ENCODE peak calls at places on chromosome 13, in four cellular contexts. X is transverse colon, I is tibial nerve, U is esophagus squamous epithelium. V is an unnamed sample.

GRCh38 chr13:102011539-102011938 is 390.3 kb downstream of the FGF14 start:
- DNase-seq in X (no peak), I (no peak), U (no peak), V (no peak)

GRCh38 chr13:106762711-106763110 is 194.8 kb upstream of the ARGLU1 start:
- DNase-seq in X (no peak), U (no peak), I (no peak), V (no peak)

GRCh38 chr13:27965343-27965739 is 3.8 kb downstream of the CDX2 start:
- DNase-seq in I (no peak), X (no peak), U (no peak), V (no peak)

GRCh38 chr13:99468971-99469545 is 32.2 kb upstream of the TM9SF2 start:
- DNase-seq in X (no peak), I (no peak), U (no peak), V (no peak)

GRCh38 chr13:111215081-111216047 is 100.3 kb downstream of the ARHGEF7 start:
- DNase-seq in X (no peak), U (no peak), I (no peak), V (no peak)

GRCh38 chr13:91398413-91399188 is at the start of gene GPC5:
- DNase-seq in X (peak; percentile 85), U (no peak), I (peak; percentile 55), V (no peak)

GRCh38 chr13:41386206-41386605 is 71.1 kb upstream of the RGCC start:
- DNase-seq in I (no peak), X (no peak), U (no peak), V (no peak)

GRCh38 chr13:101301053-101301452 is 115.3 kb downstream of the NALCN start:
- DNase-seq in I (no peak), U (no peak), X (no peak), V (no peak)

GRCh38 chr13:46726347-46726746 is 70.6 kb downstream of the ESD start:
- DNase-seq in U (no peak), I (no peak), X (no peak), V (no peak)

DNA sequence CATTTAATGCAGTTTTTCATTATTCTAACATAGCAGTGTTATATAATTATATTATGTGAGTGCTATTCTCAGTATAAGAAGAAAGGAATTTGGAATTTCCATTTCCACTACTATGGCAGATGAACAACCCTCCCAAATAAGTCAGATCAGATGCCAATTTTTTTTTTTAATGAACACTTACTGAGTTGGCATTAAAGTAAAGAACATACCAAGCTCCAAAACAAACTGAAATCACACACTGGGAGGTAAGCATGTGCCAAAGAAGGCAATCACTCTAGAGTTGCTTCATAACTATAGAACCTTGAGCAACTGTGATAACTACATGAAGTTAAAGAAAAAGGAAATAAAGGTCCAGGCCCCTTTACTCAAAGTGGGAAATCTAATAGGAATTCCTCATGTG is 90.3 kb downstream of the RNF17 start:
- DNase-seq in X (no peak), U (no peak), I (no peak), V (no peak)
- TF ChIP-seq POLR2A in X (no peak), U (no peak), I (no peak), V (no peak)

DNA sequence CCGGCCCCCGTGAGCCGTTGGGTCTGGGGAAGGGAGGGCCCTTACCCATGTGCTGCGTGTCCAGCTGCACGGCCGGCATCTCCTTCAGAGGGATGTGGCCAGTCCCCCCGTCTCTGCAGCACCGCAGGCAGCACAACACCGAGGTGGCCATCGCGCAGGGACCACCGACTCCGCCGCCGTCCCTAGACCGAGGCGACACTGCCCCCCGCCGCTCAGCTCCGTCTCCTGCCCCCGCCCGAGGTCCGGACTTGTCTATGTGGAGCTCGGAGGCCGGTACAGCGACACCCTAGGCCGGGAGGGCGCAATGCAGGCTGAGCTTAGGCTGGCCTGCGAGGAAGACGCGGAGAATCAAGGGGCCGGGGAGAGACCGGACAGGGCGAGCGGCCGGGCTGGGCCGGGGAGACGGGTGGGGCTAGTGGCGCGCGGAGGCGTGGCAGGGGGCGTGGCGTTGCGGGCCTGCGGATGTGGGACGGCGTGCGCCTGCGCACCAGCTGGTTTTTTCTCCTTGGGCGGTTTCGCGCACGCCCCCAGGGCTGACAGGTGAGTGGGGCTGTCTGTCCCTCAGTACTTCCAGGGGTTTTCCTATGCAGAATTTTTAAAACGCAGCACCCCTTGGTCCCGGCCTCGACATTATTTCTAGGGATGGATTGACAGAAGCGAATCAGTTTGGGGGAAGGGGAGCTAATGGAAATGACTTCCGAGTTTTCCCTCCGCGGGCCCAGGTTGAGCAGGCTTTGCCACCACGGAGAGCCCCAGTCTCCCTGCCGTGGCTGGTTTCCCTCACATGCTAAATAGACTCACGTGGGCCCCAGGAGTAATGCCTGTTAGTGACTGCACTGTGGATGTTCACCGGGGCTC is at the start of gene SPRYD7:
- DNase-seq in X (peak; percentile 99), I (peak; percentile 92), U (peak; percentile 83), V (peak; percentile 95)
- TF ChIP-seq POLR2A in X (peak; percentile 80), I (peak; percentile 52), U (no peak), V (no peak)

GRCh38 chr13:109412232-109412935 is 374.0 kb downstream of the IRS2 start:
- DNase-seq in I (no peak), U (no peak), X (peak; percentile 32), V (no peak)
- TF ChIP-seq POLR2A in I (no peak), U (no peak), X (no peak), V (no peak)

GRCh38 chr13:112249644-112250610 is 126.2 kb upstream of the SPACA7 start:
- DNase-seq in X (no peak), U (no peak), I (no peak), V (peak; percentile 79)
- TF ChIP-seq POLR2A in X (no peak), U (no peak), I (no peak), V (no peak)

GRCh38 chr13:45341034-45341798 is at the start of gene TPT1:
- DNase-seq in X (peak; percentile 99), U (peak; percentile 96), I (peak; percentile 98), V (peak; percentile 100)
- TF ChIP-seq POLR2A in X (peak; percentile 95), U (peak; percentile 79), I (peak; percentile 93), V (no peak)

GRCh38 chr13:25301347-25302113 is at the start of gene NUP58:
- DNase-seq in I (peak; percentile 89), U (peak; percentile 69), X (peak; percentile 96), V (peak; percentile 94)
- TF ChIP-seq POLR2A in I (peak; percentile 81), U (peak; percentile 82), X (peak; percentile 83), V (no peak)

DNA sequence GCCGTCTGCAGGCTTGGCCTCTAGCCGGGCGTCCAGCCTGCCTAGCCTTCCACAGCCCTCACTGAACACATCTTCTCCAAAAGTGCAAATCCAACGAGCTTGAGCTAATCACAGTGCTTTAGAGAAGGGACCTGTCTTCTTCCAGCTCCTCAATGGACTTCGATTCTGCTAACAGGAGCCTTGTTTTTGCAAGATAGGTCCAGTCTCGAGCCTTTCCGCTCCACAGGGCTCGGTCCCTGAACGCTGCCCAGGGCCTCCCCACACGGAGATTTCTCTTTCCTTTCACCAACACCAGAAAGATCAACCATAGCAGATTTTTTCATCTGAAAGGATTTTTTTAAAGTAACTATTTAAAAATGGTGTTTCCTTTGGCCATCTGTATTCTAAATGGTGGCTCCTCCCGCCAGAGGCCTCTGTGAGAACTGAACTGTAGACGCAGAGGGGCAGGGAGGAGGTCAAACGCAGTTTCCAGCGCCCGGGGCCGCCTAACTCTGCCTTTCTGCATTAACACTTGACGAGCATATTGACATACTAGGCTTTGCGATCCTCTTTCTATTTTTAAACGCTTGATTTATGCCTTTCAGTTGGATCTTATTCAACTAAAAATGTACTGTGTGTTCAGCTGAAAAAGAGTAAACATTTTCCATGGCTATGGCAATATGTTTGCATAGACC is 74.5 kb downstream of the SPACA7 start:
- DNase-seq in U (no peak), X (no peak), I (no peak), V (no peak)
- TF ChIP-seq POLR2A in U (no peak), X (no peak), I (no peak), V (no peak)